ENCODE peak calls at places on chromosome 16, in seven cellular contexts. One of them, this sample, is unnamed. For H3K4me1, the result is how much of the 10 kb centered on the place peaks cover.

GRCh38 chr16:50585331-50585776 is 37.2 kb downstream of the NKD1 start:
- DNase-seq in heart right ventricle: peak
- DNase-seq in fibroblast of lung: peak
- DNase-seq in gastrocnemius medialis: peak
- DNase-seq in aorta: peak
- DNase-seq in ovary: peak
- DNase-seq in GM23338: no peak
- DNase-seq in this sample: peak

GRCh38 chr16:31216552-31217530 is at the start of gene PYDC1:
- DNase-seq in heart right ventricle: no peak
- DNase-seq in aorta: no peak
- DNase-seq in ovary: no peak
- DNase-seq in GM23338: peak
- DNase-seq in fibroblast of lung: no peak
- DNase-seq in gastrocnemius medialis: no peak
- DNase-seq in this sample: no peak

GRCh38 chr16:69233124-69233523 is 46.2 kb downstream of the SNTB2 start:
- DNase-seq in heart right ventricle: no peak
- DNase-seq in gastrocnemius medialis: no peak
- DNase-seq in aorta: no peak
- DNase-seq in ovary: no peak
- DNase-seq in fibroblast of lung: no peak
- DNase-seq in GM23338: no peak
- DNase-seq in this sample: no peak

GRCh38 chr16:77555101-77555500 is 120.3 kb upstream of the ADAMTS18 start:
- DNase-seq in gastrocnemius medialis: no peak
- DNase-seq in aorta: no peak
- DNase-seq in GM23338: no peak
- DNase-seq in ovary: no peak
- DNase-seq in heart right ventricle: no peak
- DNase-seq in fibroblast of lung: peak
- DNase-seq in this sample: no peak

GRCh38 chr16:75238132-75238852 is 13.1 kb downstream of the BCAR1 start:
- DNase-seq in GM23338: no peak
- DNase-seq in ovary: peak
- DNase-seq in aorta: peak
- DNase-seq in heart right ventricle: peak
- DNase-seq in fibroblast of lung: peak
- DNase-seq in gastrocnemius medialis: peak
- DNase-seq in this sample: no peak

GRCh38 chr16:85169333-85170065 is 57.2 kb upstream of the CIBAR2 start:
- DNase-seq in GM23338: no peak
- DNase-seq in gastrocnemius medialis: no peak
- DNase-seq in fibroblast of lung: peak
- DNase-seq in ovary: no peak
- DNase-seq in aorta: no peak
- DNase-seq in heart right ventricle: no peak
- DNase-seq in this sample: no peak

GRCh38 chr16:72189865-72190371 is 18.0 kb upstream of the PMFBP1 start:
- DNase-seq in heart right ventricle: no peak
- DNase-seq in aorta: peak
- DNase-seq in fibroblast of lung: peak
- DNase-seq in ovary: no peak
- DNase-seq in gastrocnemius medialis: no peak
- DNase-seq in GM23338: no peak
- DNase-seq in this sample: no peak

GRCh38 chr16:73725147-73725546 is 571.5 kb upstream of the PSMD7 start:
- DNase-seq in GM23338: no peak
- DNase-seq in heart right ventricle: no peak
- DNase-seq in aorta: no peak
- DNase-seq in ovary: no peak
- DNase-seq in fibroblast of lung: no peak
- DNase-seq in gastrocnemius medialis: no peak
- DNase-seq in this sample: no peak

GRCh38 chr16:54412777-54413455 is 126.3 kb upstream of the IRX3 start:
- DNase-seq in gastrocnemius medialis: no peak
- DNase-seq in GM23338: no peak
- DNase-seq in aorta: no peak
- DNase-seq in fibroblast of lung: no peak
- DNase-seq in ovary: no peak
- DNase-seq in heart right ventricle: no peak
- DNase-seq in this sample: no peak

GRCh38 chr16:15435216-15435864 is 952 bp downstream of the BMERB1 start:
- DNase-seq in ovary: no peak
- DNase-seq in GM23338: peak
- DNase-seq in aorta: no peak
- DNase-seq in heart right ventricle: no peak
- DNase-seq in gastrocnemius medialis: no peak
- DNase-seq in fibroblast of lung: no peak
- DNase-seq in this sample: no peak

GRCh38 chr16:86167061-86167460 is 268.1 kb downstream of the IRF8 start:
- DNase-seq in GM23338: no peak
- DNase-seq in ovary: no peak
- DNase-seq in aorta: no peak
- DNase-seq in heart right ventricle: no peak
- DNase-seq in gastrocnemius medialis: no peak
- DNase-seq in fibroblast of lung: no peak
- DNase-seq in this sample: no peak

GRCh38 chr16:57798953-57799618 is 3.2 kb downstream of the KIFC3 start:
- DNase-seq in GM23338: no peak
- DNase-seq in heart right ventricle: no peak
- DNase-seq in ovary: no peak
- DNase-seq in fibroblast of lung: no peak
- DNase-seq in gastrocnemius medialis: no peak
- DNase-seq in aorta: no peak
- DNase-seq in this sample: no peak

DNA sequence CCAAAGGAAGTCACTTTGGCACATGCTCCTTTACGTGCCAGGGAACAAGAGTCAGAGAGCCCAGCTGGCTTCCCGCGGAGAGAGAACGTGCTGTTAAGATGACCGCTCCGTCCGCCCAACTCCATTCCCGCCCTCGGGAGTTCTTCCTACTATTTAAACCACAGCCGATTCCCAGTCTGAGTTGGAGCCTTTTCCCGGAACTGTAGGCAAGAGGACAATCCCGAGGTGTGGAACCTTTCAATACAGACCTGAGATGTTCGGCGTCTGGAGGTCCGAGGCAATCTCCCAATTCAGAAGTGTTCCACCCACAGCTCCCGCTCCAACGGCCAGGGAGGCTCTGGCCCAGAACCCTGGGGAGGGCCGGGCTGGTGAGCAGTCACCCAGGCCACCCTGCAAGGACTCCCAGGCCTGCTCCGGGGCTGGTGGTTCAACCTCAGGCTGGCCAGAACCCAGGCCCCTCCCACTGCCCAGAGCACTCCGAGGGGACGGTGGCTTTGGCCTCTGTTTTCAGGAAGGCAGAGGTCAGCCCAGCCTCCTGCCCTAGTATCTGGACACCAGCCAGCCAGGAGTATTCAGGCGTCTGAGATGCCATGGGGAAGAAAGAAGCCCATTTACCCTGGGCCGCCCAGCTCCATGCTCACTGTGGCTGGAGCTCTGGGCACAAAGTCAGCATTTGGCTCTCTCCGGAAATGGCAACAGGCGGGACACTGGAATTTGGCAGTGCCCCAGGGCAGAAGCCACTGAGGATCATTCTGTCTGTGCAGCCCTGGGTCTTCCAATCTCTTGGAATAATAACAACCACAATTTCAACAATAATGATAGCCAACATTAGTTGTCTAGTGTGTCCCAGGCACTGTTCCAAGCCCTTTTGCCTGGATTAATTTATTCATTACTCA is 21.4 kb downstream of the EMP2 start:
- DNase-seq in aorta: peak
- DNase-seq in fibroblast of lung: peak
- DNase-seq in GM23338: no peak
- DNase-seq in heart right ventricle: peak
- DNase-seq in gastrocnemius medialis: peak
- DNase-seq in ovary: peak
- DNase-seq in this sample: peak
- H3K4me3 ChIP-seq in aorta: no peak
- H3K4me3 ChIP-seq in fibroblast of lung: no peak
- H3K4me3 ChIP-seq in GM23338: no peak
- H3K4me3 ChIP-seq in heart right ventricle: peak
- H3K4me3 ChIP-seq in gastrocnemius medialis: peak
- H3K4me3 ChIP-seq in ovary: no peak
- H3K4me3 ChIP-seq in this sample: peak

GRCh38 chr16:89467382-89467781 is 23.0 kb downstream of the ANKRD11 start:
- DNase-seq in GM23338: no peak
- DNase-seq in heart right ventricle: no peak
- DNase-seq in aorta: no peak
- DNase-seq in ovary: no peak
- DNase-seq in gastrocnemius medialis: no peak
- DNase-seq in fibroblast of lung: no peak
- DNase-seq in this sample: no peak

GRCh38 chr16:89473136-89473712 is 17.1 kb downstream of the ANKRD11 start:
- DNase-seq in ovary: no peak
- DNase-seq in heart right ventricle: no peak
- DNase-seq in GM23338: no peak
- DNase-seq in fibroblast of lung: peak
- DNase-seq in aorta: no peak
- DNase-seq in gastrocnemius medialis: no peak
- DNase-seq in this sample: no peak

GRCh38 chr16:89472711-89473075 is 17.7 kb downstream of the ANKRD11 start:
- DNase-seq in aorta: no peak
- DNase-seq in ovary: no peak
- DNase-seq in fibroblast of lung: no peak
- DNase-seq in GM23338: no peak
- DNase-seq in heart right ventricle: no peak
- DNase-seq in gastrocnemius medialis: no peak
- DNase-seq in this sample: no peak

GRCh38 chr16:89473791-89474414 is 16.5 kb downstream of the ANKRD11 start:
- DNase-seq in heart right ventricle: no peak
- DNase-seq in fibroblast of lung: peak
- DNase-seq in aorta: no peak
- DNase-seq in gastrocnemius medialis: no peak
- DNase-seq in ovary: no peak
- DNase-seq in GM23338: no peak
- DNase-seq in this sample: no peak

GRCh38 chr16:89471225-89471624 is 19.1 kb downstream of the ANKRD11 start:
- DNase-seq in aorta: no peak
- DNase-seq in GM23338: no peak
- DNase-seq in fibroblast of lung: peak
- DNase-seq in gastrocnemius medialis: no peak
- DNase-seq in heart right ventricle: no peak
- DNase-seq in ovary: no peak
- DNase-seq in this sample: no peak
- H3K4me1 ChIP-seq in aorta: under half
- H3K4me1 ChIP-seq in GM23338: under half
- H3K4me1 ChIP-seq in fibroblast of lung: under half
- H3K4me1 ChIP-seq in gastrocnemius medialis: half or more
- H3K4me1 ChIP-seq in heart right ventricle: half or more
- H3K4me1 ChIP-seq in ovary: under half
- H3K4me1 ChIP-seq in this sample: half or more

DNA sequence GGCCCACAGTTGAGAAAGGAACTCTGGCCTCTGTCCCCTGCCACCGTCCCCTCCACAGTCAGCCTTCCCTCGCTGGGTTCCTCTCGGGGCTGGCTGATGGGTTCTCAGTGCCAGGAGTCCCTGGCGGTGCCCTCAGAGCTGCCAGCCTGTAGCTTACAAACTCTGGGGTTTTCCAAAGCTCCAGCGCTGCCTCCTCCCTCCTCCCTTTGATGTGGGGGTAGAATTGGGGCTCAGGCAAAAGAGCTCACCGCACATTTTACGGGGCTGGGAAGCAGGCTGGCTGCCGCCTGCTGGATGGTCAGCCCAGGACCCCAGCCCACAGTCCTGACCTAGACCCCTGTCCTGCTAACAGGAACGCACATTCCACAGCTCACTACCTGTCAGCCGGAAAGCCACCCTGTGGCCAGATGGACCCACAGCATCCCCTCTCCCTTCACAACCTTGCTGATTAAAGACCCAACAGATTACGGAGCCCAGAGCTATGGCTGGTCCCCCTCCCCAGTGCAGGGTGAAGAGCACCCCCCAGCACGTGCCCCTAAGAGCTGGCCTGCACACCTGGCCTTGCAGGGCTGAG is 6.0 kb downstream of the VASN start:
- DNase-seq in GM23338: peak
- DNase-seq in ovary: no peak
- DNase-seq in gastrocnemius medialis: no peak
- DNase-seq in fibroblast of lung: no peak
- DNase-seq in aorta: no peak
- DNase-seq in heart right ventricle: no peak
- DNase-seq in this sample: no peak
- H3K4me3 ChIP-seq in GM23338: no peak
- H3K4me3 ChIP-seq in ovary: no peak
- H3K4me3 ChIP-seq in gastrocnemius medialis: no peak
- H3K4me3 ChIP-seq in fibroblast of lung: no peak
- H3K4me3 ChIP-seq in aorta: no peak
- H3K4me3 ChIP-seq in heart right ventricle: no peak
- H3K4me3 ChIP-seq in this sample: peak

GRCh38 chr16:23836404-23837291 is 865 bp downstream of the PRKCB start:
- DNase-seq in gastrocnemius medialis: no peak
- DNase-seq in aorta: peak
- DNase-seq in fibroblast of lung: no peak
- DNase-seq in GM23338: peak
- DNase-seq in heart right ventricle: no peak
- DNase-seq in ovary: no peak
- DNase-seq in this sample: peak

GRCh38 chr16:23840310-23840709 is 4.5 kb downstream of the PRKCB start:
- DNase-seq in aorta: no peak
- DNase-seq in fibroblast of lung: no peak
- DNase-seq in ovary: no peak
- DNase-seq in GM23338: no peak
- DNase-seq in gastrocnemius medialis: no peak
- DNase-seq in heart right ventricle: no peak
- DNase-seq in this sample: no peak

GRCh38 chr16:23836078-23836403 is 258 bp downstream of the PRKCB start:
- DNase-seq in ovary: no peak
- DNase-seq in fibroblast of lung: no peak
- DNase-seq in heart right ventricle: no peak
- DNase-seq in gastrocnemius medialis: no peak
- DNase-seq in aorta: no peak
- DNase-seq in GM23338: no peak
- DNase-seq in this sample: no peak

GRCh38 chr16:23837553-23838308 is 1.9 kb downstream of the PRKCB start:
- DNase-seq in gastrocnemius medialis: no peak
- DNase-seq in GM23338: peak
- DNase-seq in ovary: no peak
- DNase-seq in heart right ventricle: no peak
- DNase-seq in fibroblast of lung: no peak
- DNase-seq in aorta: no peak
- DNase-seq in this sample: no peak

DNA sequence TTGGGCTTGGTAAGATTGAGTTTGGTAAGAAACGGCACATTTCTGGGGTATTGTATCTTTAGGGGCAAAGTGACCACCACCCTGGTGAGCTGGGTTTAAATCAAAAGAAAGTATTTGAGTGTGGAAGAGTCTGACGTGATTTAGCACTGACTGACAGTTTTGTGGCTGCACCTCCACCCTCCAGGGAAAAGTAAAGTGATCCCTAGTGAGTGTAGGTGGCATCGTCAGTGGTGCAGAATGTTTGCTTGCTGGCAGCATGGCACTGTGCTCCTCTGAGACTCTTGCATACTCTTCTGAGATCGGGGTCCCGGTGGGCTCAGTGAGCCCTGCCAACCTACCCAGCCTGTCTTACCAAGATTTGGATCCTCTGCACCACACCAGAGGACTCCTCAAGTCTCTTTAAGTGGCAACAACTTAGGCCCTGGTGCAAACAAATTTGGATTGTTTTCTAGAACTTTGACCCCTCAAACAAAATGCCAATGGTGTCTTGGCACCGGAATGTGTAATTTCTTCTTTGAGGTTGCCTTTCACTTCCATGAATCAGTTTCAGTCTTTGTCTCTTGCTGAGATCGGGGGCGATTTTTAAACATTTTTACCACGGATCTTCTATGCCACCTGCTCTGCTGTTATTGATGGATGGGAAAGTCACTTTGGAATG is 2.8 kb downstream of the PRKCB start:
- DNase-seq in aorta: no peak
- DNase-seq in gastrocnemius medialis: no peak
- DNase-seq in heart right ventricle: no peak
- DNase-seq in fibroblast of lung: no peak
- DNase-seq in GM23338: no peak
- DNase-seq in ovary: no peak
- DNase-seq in this sample: no peak
- H3K4me1 ChIP-seq in aorta: under half
- H3K4me1 ChIP-seq in gastrocnemius medialis: under half
- H3K4me1 ChIP-seq in heart right ventricle: under half
- H3K4me1 ChIP-seq in fibroblast of lung: under half
- H3K4me1 ChIP-seq in GM23338: under half
- H3K4me1 ChIP-seq in ovary: under half
- H3K4me1 ChIP-seq in this sample: under half

This sample was measured in suprapubic skin.